ENCODE peak calls at places on chromosomes 2 and 18, in eight cellular contexts. Q is heart left ventricle, F is Ammon's horn, M is activated gamma-delta T cell treated with Interleukin-2 at 50 U/mL for 16 hours, H is testis, T is progenitor cell of endocrine pancreas, C is foreskin melanocyte, U is DMS79 treated with DMSO at 0.1 percent for 48 hours. K is an unnamed sample.

GRCh38 chr2:133667085-133667484 is 98.8 kb upstream of the NCKAP5 start:
- DNase-seq in M (no peak), Q (no peak), C (no peak), F (no peak), T (no peak), U (no peak), H (no peak), K (no peak)

GRCh38 chr18:80200932-80201672 is 46.2 kb downstream of the PARD6G start:
- DNase-seq in H (no peak), F (no peak), T (no peak), Q (no peak), M (no peak), U (peak; percentile 83), C (no peak), K (no peak)

GRCh38 chr2:218291934-218292699 is at the start of gene TMBIM1:
- DNase-seq in M (peak; percentile 76), U (peak; percentile 40), C (peak; percentile 54), Q (peak; percentile 85), F (peak; percentile 72), T (peak; percentile 73), H (peak; percentile 85), K (peak; percentile 74)

GRCh38 chr2:215712219-215712849 is 276.5 kb upstream of the FN1 start:
- DNase-seq in Q (no peak), C (no peak), M (no peak), F (no peak), T (no peak), U (no peak), H (no peak), K (no peak)

GRCh38 chr2:112682101-112682500 is 36.4 kb downstream of the SLC20A1 start:
- DNase-seq in U (no peak), F (no peak), C (no peak), M (no peak), H (no peak), Q (no peak), T (no peak), K (no peak)

GRCh38 chr2:235597081-235597615 is 103.3 kb downstream of the AGAP1 start:
- DNase-seq in F (no peak), T (no peak), M (no peak), Q (no peak), U (no peak), H (no peak), C (no peak), K (no peak)

GRCh38 chr2:35125278-35125677 is 1230.3 kb upstream of the CRIM1 start:
- DNase-seq in M (no peak), H (no peak), Q (no peak), C (no peak), U (no peak), F (no peak), T (no peak), K (no peak)

GRCh38 chr2:74293191-74294065 is 49.8 kb downstream of the SLC4A5 start:
- DNase-seq in C (peak; percentile 11), M (no peak), T (no peak), H (no peak), Q (no peak), F (no peak), U (peak; percentile 82), K (no peak)

GRCh38 chr2:109470121-109470921 is 143.4 kb downstream of the SEPTIN10 start:
- DNase-seq in Q (no peak), C (peak; percentile 81), T (no peak), M (no peak), F (no peak), H (no peak), U (no peak), K (no peak)

GRCh38 chr2:181628590-181629585 is 28.0 kb downstream of the CERKL start:
- DNase-seq in C (no peak), M (no peak), T (no peak), H (no peak), Q (no peak), U (no peak), F (peak; percentile 5), K (no peak)

GRCh38 chr2:126906781-126907180 is 8.1 kb downstream of the TEX51 start:
- DNase-seq in T (no peak), Q (no peak), H (peak; percentile 8), M (no peak), U (no peak), F (no peak), C (no peak), K (no peak)

GRCh38 chr2:219031005-219031738 is 10.1 kb downstream of the CFAP65 start:
- DNase-seq in H (no peak), Q (no peak), M (no peak), T (no peak), U (no peak), C (no peak), F (no peak), K (no peak)

GRCh38 chr2:9655441-9656269 is 24.9 kb upstream of the YWHAQ start:
- DNase-seq in M (peak; percentile 41), F (no peak), C (no peak), H (no peak), U (no peak), Q (no peak), T (no peak), K (no peak)

GRCh38 chr18:76619342-76620315 is 124.6 kb upstream of the ZNF516 start:
- DNase-seq in U (peak; percentile 37), H (peak; percentile 95), T (peak; percentile 22), F (peak; percentile 54), Q (peak; percentile 70), M (no peak), C (no peak), K (peak; percentile 53)

GRCh38 chr2:69797836-69798465 is 31.5 kb upstream of the GMCL1 start:
- DNase-seq in M (no peak), Q (no peak), T (no peak), F (no peak), U (no peak), C (no peak), H (no peak), K (no peak)

GRCh38 chr2:14255135-14255820 is 377.2 kb upstream of the LRATD1 start:
- DNase-seq in T (no peak), F (peak; percentile 15), Q (no peak), C (no peak), U (no peak), H (no peak), M (no peak), K (no peak)

GRCh38 chr2:186544255-186544675 is 45.6 kb upstream of the ITGAV start:
- DNase-seq in M (no peak), U (no peak), H (no peak), F (no peak), Q (no peak), C (peak; percentile 87), T (no peak), K (no peak)

GRCh38 chr2:58702302-58702696 is 461.2 kb upstream of the FANCL start:
- DNase-seq in M (no peak), Q (no peak), H (no peak), C (peak; percentile 26), U (no peak), T (no peak), F (no peak), K (no peak)

GRCh38 chr18:11728247-11728646 is 39.2 kb downstream of the GNAL start:
- DNase-seq in T (no peak), C (no peak), F (no peak), Q (no peak), M (no peak), H (no peak), U (no peak), K (no peak)

GRCh38 chr2:71417300-71418202 is 35.8 kb upstream of the DYSF start:
- DNase-seq in H (no peak), T (no peak), M (no peak), Q (no peak), F (no peak), C (no peak), U (peak; percentile 52), K (no peak)

GRCh38 chr2:38497670-38498037 is 105.1 kb downstream of the HNRNPLL start:
- DNase-seq in Q (no peak), F (no peak), C (no peak), M (no peak), H (no peak), U (no peak), T (no peak), K (no peak)

GRCh38 chr2:219446689-219447088 is 12.0 kb downstream of the SPEG start:
- DNase-seq in U (no peak), H (no peak), Q (no peak), M (no peak), F (no peak), C (no peak), T (no peak), K (no peak)

K was measured in putamen.